ENCODE peak calls at places on chromosomes 13 and 19, in nine cellular contexts. K is GM12891, N is transverse colon, Z is GM23338, D is endothelial cell of umbilical vein, Q is stomach, B is upper lobe of left lung, H is GM12892, T is suprapubic skin. Y is an unnamed sample.

GRCh38 chr19:55632463-55632834 is 8.1 kb upstream of the ZNF784 start:
- DNase-seq in Q (peak), K (no peak), B (no peak), D (peak), N (peak), T (peak), H (no peak), Z (peak), Y (peak)

GRCh38 chr19:41302624-41303351 is 7.2 kb upstream of the CCDC97 start:
- DNase-seq in N (peak), Q (no peak), T (no peak), Z (no peak), B (peak), H (peak), K (peak), D (no peak), Y (no peak)

GRCh38 chr13:113106666-113107065 is 1.1 kb downstream of the F7 start:
- DNase-seq in B (peak), N (no peak), H (no peak), D (no peak), Q (no peak), Z (no peak), K (no peak), T (no peak), Y (no peak)

GRCh38 chr19:11291991-11292390 is 4.0 kb upstream of the TSPAN16 start:
- DNase-seq in N (no peak), H (no peak), Q (no peak), B (no peak), D (no peak), Z (no peak), T (no peak), K (no peak), Y (no peak)

GRCh38 chr13:74077847-74078246 is 56.4 kb downstream of the KLF12 start:
- DNase-seq in D (no peak), H (no peak), Z (no peak), N (no peak), K (no peak), B (no peak), T (no peak), Q (no peak), Y (no peak)

GRCh38 chr13:71602327-71602726 is 264.7 kb downstream of the DACH1 start:
- DNase-seq in K (no peak), T (no peak), N (no peak), Q (no peak), H (no peak), B (no peak), D (no peak), Z (no peak), Y (no peak)

GRCh38 chr13:45416521-45417125 is 1.6 kb downstream of the SLC25A30 start:
- DNase-seq in B (no peak), Z (no peak), N (no peak), H (no peak), K (no peak), D (peak), T (no peak), Q (no peak), Y (peak)

GRCh38 chr19:41595258-41595889 is 19.4 kb downstream of the CEACAM21 start:
- DNase-seq in Q (peak), K (peak), D (peak), B (no peak), N (peak), Z (peak), H (peak), T (no peak), Y (peak)

GRCh38 chr13:113917096-113917495 is 53.2 kb upstream of the GAS6 start:
- DNase-seq in N (no peak), D (no peak), Z (no peak), T (peak), Q (peak), H (no peak), K (no peak), B (no peak), Y (peak)

GRCh38 chr19:13102666-13103584 is at the start of gene LYL1:
- DNase-seq in D (peak), Q (peak), T (no peak), Z (peak), N (peak), B (peak), H (peak), K (no peak), Y (no peak)
- TF ChIP-seq POLR2AphosphoS5 in D (peak), Q (peak), T (peak), Z (no peak), N (peak), B (peak), H (no peak), K (peak), Y (peak)

GRCh38 chr19:996051-996838 is 4.0 kb upstream of the GRIN3B start:
- DNase-seq in D (peak), T (no peak), Q (peak), K (peak), H (no peak), N (peak), B (peak), Z (peak), Y (no peak)
- TF ChIP-seq POLR2AphosphoS5 in D (no peak), T (no peak), Q (no peak), K (no peak), H (no peak), N (peak), B (no peak), Z (no peak), Y (no peak)

DNA sequence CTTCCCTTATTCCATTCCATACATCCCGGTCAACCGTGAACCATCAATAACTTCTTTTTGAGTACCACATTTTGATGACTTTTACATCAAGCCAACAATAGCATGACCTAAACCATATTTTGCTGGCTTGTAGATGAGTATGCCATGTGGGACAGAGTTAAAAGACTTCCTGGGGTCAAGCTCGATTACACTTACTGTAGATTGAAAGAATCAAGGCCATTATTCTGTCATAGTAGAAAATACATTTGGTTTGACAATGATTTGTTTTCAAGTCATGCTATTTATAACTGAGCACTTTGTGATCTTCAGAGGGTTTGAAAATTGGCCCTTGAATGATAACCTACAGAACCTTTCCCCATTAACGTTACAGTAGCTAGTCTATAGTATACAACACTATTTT is 1087.0 kb upstream of the PCDH20 start:
- DNase-seq in D (no peak), H (no peak), B (no peak), K (no peak), N (no peak), T (no peak), Q (no peak), Z (no peak), Y (no peak)
- TF ChIP-seq POLR2AphosphoS5 in D (no peak), H (no peak), B (no peak), K (no peak), N (no peak), T (no peak), Q (no peak), Z (no peak), Y (no peak)

GRCh38 chr19:18841400-18841799 is 9.6 kb downstream of the UPF1 start:
- DNase-seq in T (no peak), N (no peak), H (peak), D (no peak), Z (no peak), Q (no peak), K (peak), B (no peak), Y (no peak)

GRCh38 chr19:18843960-18844359 is 12.2 kb downstream of the UPF1 start:
- DNase-seq in B (no peak), N (no peak), Z (no peak), K (no peak), T (no peak), Q (no peak), H (no peak), D (no peak), Y (no peak)

GRCh38 chr19:18842166-18842565 is 10.4 kb downstream of the UPF1 start:
- DNase-seq in N (no peak), H (peak), K (peak), B (no peak), Q (no peak), T (no peak), D (no peak), Z (no peak), Y (no peak)

GRCh38 chr19:18839465-18840287 is 7.9 kb downstream of the UPF1 start:
- DNase-seq in N (no peak), H (no peak), Z (peak), K (peak), T (no peak), B (peak), D (peak), Q (peak), Y (no peak)

GRCh38 chr19:18840288-18841260 is 8.8 kb downstream of the UPF1 start:
- DNase-seq in B (peak), K (peak), N (no peak), H (peak), Q (no peak), Z (no peak), T (no peak), D (no peak), Y (no peak)
- TF ChIP-seq POLR2AphosphoS5 in B (no peak), K (no peak), N (no peak), H (no peak), Q (no peak), Z (no peak), T (no peak), D (no peak), Y (no peak)

GRCh38 chr13:47306991-47307390 is 410.1 kb upstream of the HTR2A start:
- DNase-seq in B (no peak), Z (no peak), Q (no peak), K (no peak), N (no peak), T (no peak), D (no peak), H (no peak), Y (no peak)

GRCh38 chr13:47310376-47310775 is 413.5 kb upstream of the HTR2A start:
- DNase-seq in N (no peak), Q (no peak), B (no peak), T (no peak), H (no peak), K (no peak), D (no peak), Z (no peak), Y (no peak)
- TF ChIP-seq POLR2AphosphoS5 in N (no peak), Q (no peak), B (no peak), T (no peak), H (no peak), K (no peak), D (no peak), Z (no peak), Y (no peak)

GRCh38 chr19:18172331-18173053 is 1.1 kb upstream of the IFI30 start:
- DNase-seq in T (no peak), B (no peak), D (no peak), N (no peak), Q (no peak), Z (no peak), K (no peak), H (no peak), Y (no peak)

GRCh38 chr19:18174983-18175382 is 1.4 kb downstream of the IFI30 start:
- DNase-seq in D (no peak), H (no peak), Q (no peak), B (no peak), T (no peak), N (no peak), Z (no peak), K (no peak), Y (no peak)

GRCh38 chr19:18173054-18173571 is 500 bp upstream of the IFI30 start:
- DNase-seq in K (no peak), N (peak), B (peak), Z (no peak), T (no peak), H (no peak), Q (no peak), D (no peak), Y (no peak)

GRCh38 chr19:18171605-18172327 is 1.8 kb upstream of the IFI30 start:
- DNase-seq in D (no peak), Q (no peak), T (no peak), H (no peak), Z (no peak), K (no peak), B (no peak), N (no peak), Y (no peak)

DNA sequence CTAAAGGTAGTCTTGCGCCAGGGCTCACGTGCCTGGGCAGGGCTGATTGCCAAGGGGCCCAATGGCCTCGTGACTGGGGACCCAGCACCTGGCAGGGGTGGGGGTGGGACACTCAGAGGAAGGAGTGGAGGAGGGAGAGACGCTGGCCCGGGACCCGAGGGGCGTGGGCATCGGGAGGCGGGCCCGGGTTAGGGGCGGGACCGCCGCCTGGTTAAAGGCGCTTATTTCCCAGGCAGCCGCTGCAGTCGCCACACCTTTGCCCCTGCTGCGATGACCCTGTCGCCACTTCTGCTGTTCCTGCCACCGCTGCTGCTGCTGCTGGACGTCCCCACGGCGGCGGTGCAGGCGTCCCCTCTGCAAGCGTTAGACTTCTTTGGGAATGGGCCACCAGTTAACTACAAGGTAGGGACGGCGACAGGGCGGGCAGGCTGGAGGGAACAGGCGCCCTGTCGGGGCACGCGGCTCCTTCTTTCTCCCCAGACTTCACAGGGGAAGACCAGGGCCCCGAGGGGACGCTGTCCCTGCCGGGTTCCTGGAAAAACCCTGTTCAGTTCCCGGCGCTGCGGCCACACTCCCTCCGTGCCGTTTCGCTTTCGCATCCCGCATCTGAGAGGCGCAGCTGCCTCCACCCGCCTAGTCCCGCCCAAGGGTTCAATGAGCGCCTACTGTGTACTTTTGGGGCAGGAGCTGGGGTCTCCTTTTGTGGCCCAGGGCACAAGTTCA is at the start of gene IFI30:
- DNase-seq in D (peak), H (peak), K (peak), Q (peak), T (no peak), Z (peak), B (peak), N (peak), Y (peak)
- TF ChIP-seq POLR2AphosphoS5 in D (no peak), H (peak), K (peak), Q (peak), T (no peak), Z (peak), B (peak), N (peak), Y (peak)

GRCh38 chr19:44808463-44809371 is at the start of gene BCAM:
- DNase-seq in K (no peak), N (peak), Q (peak), Z (peak), D (peak), H (no peak), B (peak), T (no peak), Y (peak)
- TF ChIP-seq POLR2AphosphoS5 in K (no peak), N (peak), Q (peak), Z (peak), D (peak), H (no peak), B (peak), T (no peak), Y (peak)

GRCh38 chr19:3097442-3097871 is 3.3 kb downstream of the GNA11 start:
- DNase-seq in B (peak), K (no peak), Z (no peak), D (no peak), H (no peak), T (no peak), N (peak), Q (peak), Y (no peak)

GRCh38 chr19:3094638-3095374 is 644 bp downstream of the GNA11 start:
- DNase-seq in H (no peak), D (no peak), B (peak), T (peak), N (no peak), Z (no peak), K (no peak), Q (no peak), Y (no peak)

GRCh38 chr19:3096902-3097326 is 2.8 kb downstream of the GNA11 start:
- DNase-seq in K (no peak), Z (no peak), Q (no peak), N (peak), H (no peak), T (no peak), B (peak), D (no peak), Y (no peak)

GRCh38 chr19:3096267-3096901 is 2.2 kb downstream of the GNA11 start:
- DNase-seq in N (peak), T (peak), D (no peak), B (peak), H (no peak), Q (no peak), Z (no peak), K (no peak), Y (no peak)

GRCh38 chr19:3095375-3096191 is 1.4 kb downstream of the GNA11 start:
- DNase-seq in K (no peak), Z (peak), B (peak), D (no peak), T (peak), H (no peak), Q (no peak), N (peak), Y (no peak)
- TF ChIP-seq POLR2AphosphoS5 in K (no peak), Z (peak), B (peak), D (no peak), T (no peak), H (no peak), Q (no peak), N (no peak), Y (no peak)